ENCODE peak calls at places on chromosomes 12 and 14, in six cellular contexts. T is IMR-90, S is heart left ventricle, D is right lobe of liver, R is upper lobe of left lung, Q is breast epithelium. J is an unnamed sample.

GRCh38 chr14:73789996-73790581 is 61.5 kb upstream of the PTGR2 start:
- DNase-seq in T (peak), S (peak), D (peak), R (peak), Q (peak), J (peak)

GRCh38 chr12:131115766-131116165 is 162.1 kb downstream of the ADGRD1 start:
- DNase-seq in T (no peak), S (peak), D (peak), R (no peak), Q (no peak), J (no peak)

GRCh38 chr14:101591121-101591520 is 29.8 kb downstream of the DIO3 start:
- DNase-seq in T (no peak), S (no peak), D (no peak), R (no peak), Q (no peak), J (no peak)

GRCh38 chr12:108587826-108588225 is 10.1 kb downstream of the TMEM119 start:
- DNase-seq in T (no peak), S (no peak), D (no peak), R (no peak), Q (no peak), J (no peak)

GRCh38 chr12:92021665-92022033 is 124.0 kb downstream of the BTG1 start:
- DNase-seq in T (no peak), S (no peak), D (no peak), R (no peak), Q (no peak), J (no peak)

GRCh38 chr12:21882635-21883034 is 58.6 kb downstream of the ABCC9 start:
- DNase-seq in T (no peak), S (no peak), D (no peak), R (no peak), Q (no peak), J (peak)

GRCh38 chr12:47573146-47573659 is 132.6 kb downstream of the RPAP3 start:
- DNase-seq in T (no peak), S (no peak), D (no peak), R (no peak), Q (no peak), J (no peak)

GRCh38 chr14:68284333-68284732 is 464.8 kb downstream of the RAD51B start:
- DNase-seq in T (no peak), S (no peak), D (no peak), R (no peak), Q (no peak), J (no peak)

GRCh38 chr12:131620946-131621681 is 89.8 kb upstream of the SFSWAP start:
- DNase-seq in T (no peak), S (no peak), D (no peak), R (no peak), Q (no peak), J (no peak)

GRCh38 chr14:54570651-54571415 is 3.9 kb downstream of the SAMD4A start:
- DNase-seq in T (peak), S (no peak), D (no peak), R (no peak), Q (no peak), J (no peak)

GRCh38 chr14:49692191-49692757 is 646 bp upstream of the KLHDC1 start:
- DNase-seq in T (peak), S (no peak), D (no peak), R (no peak), Q (no peak), J (no peak)

GRCh38 chr12:28882444-28882843 is 266.6 kb upstream of the FAR2 start:
- DNase-seq in T (peak), S (no peak), D (no peak), R (no peak), Q (no peak), J (no peak)

GRCh38 chr12:100798799-100799198 is 4.2 kb downstream of the ANO4 start:
- DNase-seq in T (peak), S (no peak), D (no peak), R (no peak), Q (no peak), J (no peak)

GRCh38 chr14:104747876-104748275 is 5.1 kb upstream of the SIVA1 start:
- DNase-seq in T (no peak), S (peak), D (no peak), R (no peak), Q (no peak), J (no peak)

GRCh38 chr12:106670131-106670530 is 87.3 kb downstream of the RFX4 start:
- DNase-seq in T (no peak), S (no peak), D (no peak), R (no peak), Q (no peak), J (no peak)

GRCh38 chr12:22880810-22881209 is 255.8 kb downstream of the ETNK1 start:
- DNase-seq in T (no peak), S (no peak), D (peak), R (no peak), Q (no peak), J (no peak)

GRCh38 chr12:128708789-128709188 is 115.0 kb downstream of the SLC15A4 start:
- DNase-seq in T (no peak), S (no peak), D (no peak), R (no peak), Q (no peak), J (no peak)

GRCh38 chr14:51145246-51145645 is 50.3 kb upstream of the TRIM9 start:
- DNase-seq in T (no peak), S (no peak), D (no peak), R (no peak), Q (no peak), J (no peak)

GRCh38 chr12:91958816-91959215 is 186.8 kb downstream of the BTG1 start:
- DNase-seq in T (peak), S (no peak), D (no peak), R (no peak), Q (no peak), J (no peak)

GRCh38 chr14:50920482-50921225 is 23.6 kb downstream of the PYGL start:
- DNase-seq in T (peak), S (no peak), D (no peak), R (no peak), Q (no peak), J (no peak)

GRCh38 chr14:97456958-97457357 is 659.8 kb downstream of the VRK1 start:
- DNase-seq in T (no peak), S (peak), D (no peak), R (no peak), Q (no peak), J (no peak)

GRCh38 chr14:97456497-97456896 is 659.3 kb downstream of the VRK1 start:
- DNase-seq in T (no peak), S (no peak), D (no peak), R (no peak), Q (no peak), J (no peak)

GRCh38 chr14:97458302-97459137 is 661.3 kb downstream of the VRK1 start:
- DNase-seq in T (no peak), S (peak), D (peak), R (peak), Q (peak), J (no peak)

GRCh38 chr14:97462081-97462480 is 664.9 kb downstream of the VRK1 start:
- DNase-seq in T (no peak), S (no peak), D (no peak), R (no peak), Q (no peak), J (no peak)

DNA sequence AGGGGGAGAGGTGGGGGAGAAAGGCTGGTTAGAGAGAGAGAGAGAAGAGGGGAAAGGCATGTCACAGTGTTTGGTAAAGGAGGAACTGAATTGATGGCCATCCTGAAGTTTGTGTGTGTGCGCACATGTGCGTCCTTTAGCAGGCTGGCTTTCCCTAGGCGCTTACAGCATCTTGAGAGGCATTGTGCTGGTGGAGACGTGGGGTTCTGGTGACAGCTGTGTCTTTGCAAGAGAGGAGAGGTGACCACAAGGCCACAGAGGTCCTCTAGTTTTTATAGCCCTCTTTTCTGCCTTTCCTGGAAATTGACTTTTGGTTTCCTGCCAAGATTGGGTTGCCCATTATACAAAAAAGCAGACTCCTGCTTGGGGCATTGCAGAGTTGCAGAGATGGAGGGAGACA is 662.0 kb downstream of the VRK1 start:
- DNase-seq in T (no peak), S (no peak), D (no peak), R (no peak), Q (no peak), J (no peak)
- H3K27ac ChIP-seq in T (no peak), S (no peak), D (no peak), R (peak), Q (no peak), J (no peak)

GRCh38 chr12:117311-117710 is 50.7 kb downstream of the IQSEC3 start:
- DNase-seq in T (no peak), S (no peak), D (no peak), R (no peak), Q (no peak), J (no peak)

GRCh38 chr12:114626-115211 is 48.2 kb downstream of the IQSEC3 start:
- DNase-seq in T (no peak), S (no peak), D (no peak), R (no peak), Q (no peak), J (no peak)

GRCh38 chr12:117816-118345 is 51.3 kb downstream of the IQSEC3 start:
- DNase-seq in T (no peak), S (no peak), D (no peak), R (no peak), Q (no peak), J (no peak)

GRCh38 chr12:115518-115917 is 49.0 kb downstream of the IQSEC3 start:
- DNase-seq in T (no peak), S (no peak), D (no peak), R (no peak), Q (no peak), J (no peak)

DNA sequence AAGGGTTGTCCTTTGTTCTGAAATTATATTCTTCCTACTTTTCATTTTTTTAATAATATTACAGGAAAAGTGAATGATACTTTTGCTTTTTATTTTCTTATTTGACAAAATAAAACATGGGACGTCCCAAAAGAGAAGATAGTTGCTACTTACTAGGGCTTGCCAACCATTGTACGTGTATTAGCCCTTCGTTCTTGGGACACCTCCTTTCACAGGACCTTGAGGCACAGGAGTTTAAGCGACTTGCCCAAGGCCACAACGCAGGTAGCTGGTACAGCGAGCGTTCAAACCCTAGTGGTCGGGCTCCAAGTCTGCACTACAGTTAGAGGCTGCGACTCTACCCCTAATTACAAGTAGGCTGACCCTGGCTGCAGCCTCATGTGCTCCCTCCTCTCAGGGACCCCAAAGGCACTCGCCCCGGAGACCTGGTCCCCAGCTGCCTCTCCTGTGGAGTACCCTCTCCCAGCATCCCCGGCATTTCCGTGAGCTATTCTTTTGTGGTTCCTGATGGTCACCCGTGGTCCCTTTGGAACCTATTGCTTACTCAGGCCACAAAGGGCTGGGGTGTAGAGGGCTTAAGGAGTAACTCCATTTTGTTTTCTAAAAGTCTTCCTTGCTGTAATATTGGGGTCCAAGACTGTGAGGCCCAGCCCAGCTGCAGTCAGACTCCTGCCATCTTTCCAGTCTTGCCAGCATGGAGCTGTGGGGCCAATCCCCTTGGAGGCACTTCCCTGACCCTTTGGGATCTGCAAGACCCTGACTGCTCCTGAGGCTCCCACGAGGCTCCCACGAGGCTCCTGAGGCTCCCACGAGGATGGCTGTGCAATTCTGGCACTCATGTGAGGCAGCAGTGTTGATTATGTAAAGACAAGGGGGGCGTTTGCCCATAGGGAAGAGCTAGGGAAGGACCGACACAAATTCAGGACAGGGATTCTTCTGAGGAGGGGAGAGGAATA is 49.7 kb downstream of the IQSEC3 start:
- DNase-seq in T (no peak), S (no peak), D (no peak), R (no peak), Q (no peak), J (no peak)
- TF ChIP-seq POLR2A in T (no peak), S (no peak), D (no peak), R (no peak), Q (no peak), J (no peak)

DNA sequence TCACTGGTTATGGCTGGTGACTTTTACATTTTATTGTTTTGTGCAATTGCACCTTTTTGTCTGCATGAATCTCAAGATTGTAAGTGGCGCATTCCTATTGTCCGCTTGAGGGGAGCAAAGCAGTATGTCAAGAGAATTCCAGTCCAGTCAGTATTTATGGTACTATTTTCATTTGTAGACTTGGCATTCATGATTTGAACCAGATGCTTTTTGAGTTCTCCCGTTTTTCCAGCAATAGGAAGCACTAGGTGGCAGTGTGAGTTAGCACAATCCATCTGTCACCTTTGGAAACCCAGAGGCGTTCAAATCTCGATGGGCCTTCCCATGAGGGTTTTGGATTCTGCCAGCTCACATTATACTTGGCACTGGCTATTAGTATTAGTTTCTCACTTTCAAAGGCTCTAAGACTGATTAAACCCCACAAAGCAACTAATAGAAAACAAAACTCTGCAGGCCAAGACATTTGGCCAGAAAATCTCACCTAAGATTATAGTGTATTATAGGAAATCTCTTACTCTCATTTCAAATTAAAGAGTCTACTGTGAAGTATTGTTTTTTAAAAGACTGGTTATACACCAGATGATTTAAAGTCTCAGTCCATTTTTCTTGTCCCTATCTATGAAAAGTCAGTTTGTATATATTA is 2.2 kb downstream of the DACT1 start:
- DNase-seq in T (peak), S (no peak), D (no peak), R (peak), Q (no peak), J (peak)
- H3K4me3 ChIP-seq in T (peak), S (peak), D (no peak), R (no peak), Q (no peak), J (no peak)

DNA sequence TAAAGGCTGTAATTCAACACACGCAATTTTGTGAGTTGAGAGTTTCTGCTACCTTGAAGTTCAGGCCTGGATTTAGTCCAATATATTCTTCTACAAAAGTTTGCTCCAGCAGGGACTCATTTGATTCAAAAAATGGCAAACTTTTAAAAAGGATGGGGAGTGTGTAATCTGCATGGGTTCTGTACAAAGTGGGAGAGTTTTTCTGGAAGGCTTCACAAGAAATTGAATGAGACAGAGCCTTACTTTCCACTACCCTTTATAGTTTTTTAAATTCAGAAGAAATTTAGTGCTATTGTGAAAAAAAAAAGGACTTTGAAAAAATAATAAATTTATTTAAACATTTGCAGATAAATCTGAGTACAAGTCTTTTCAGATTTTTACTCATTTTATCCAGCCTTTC is 116.9 kb downstream of the METTL25 start:
- DNase-seq in T (no peak), S (no peak), D (no peak), R (no peak), Q (no peak), J (no peak)
- H3K27ac ChIP-seq in T (no peak), S (no peak), D (no peak), R (no peak), Q (no peak), J (no peak)